ENCODE peak calls at places on chromosomes 1 and 21, in eight cellular contexts. E is NCI-H510A; H is CD8-positive, alpha-beta memory T cell; L is type B pancreatic cell; N is left ventricle myocardium inferior; B is mesothelial cell of epicardium; Z is NCI-H1105 treated with DMSO at 0.1 percent for 48 hours; U is progenitor cell of endocrine pancreas. Y is an unnamed sample.

GRCh38 chr1:111967067-111967690 is 22.3 kb downstream of the KCND3 start:
- DNase-seq in E (no peak), H (no peak), L (no peak), N (no peak), B (no peak), Z (no peak), U (no peak), Y (no peak)

GRCh38 chr1:66250483-66250882 is 283.5 kb upstream of the SGIP1 start:
- DNase-seq in E (no peak), H (no peak), L (no peak), N (no peak), B (no peak), Z (no peak), U (no peak), Y (no peak)

GRCh38 chr1:69483219-69483618 is 84.5 kb upstream of the LRRC7 start:
- DNase-seq in E (no peak), H (no peak), L (no peak), N (no peak), B (no peak), Z (no peak), U (no peak), Y (no peak)

GRCh38 chr1:61052393-61053280 is 29.7 kb upstream of the NFIA start:
- DNase-seq in E (no peak), H (no peak), L (no peak), N (no peak), B (no peak), Z (no peak), U (no peak), Y (no peak)

GRCh38 chr1:29520571-29521437 is 284.5 kb downstream of the PTPRU start:
- DNase-seq in E (no peak), H (no peak), L (peak), N (no peak), B (peak), Z (no peak), U (peak), Y (no peak)

GRCh38 chr1:61606448-61607312 is 118.3 kb downstream of the TM2D1 start:
- DNase-seq in E (no peak), H (no peak), L (no peak), N (peak), B (no peak), Z (no peak), U (no peak), Y (no peak)

GRCh38 chr21:41701749-41702148 is 65.1 kb downstream of the RIPK4 start:
- DNase-seq in E (no peak), H (no peak), L (no peak), N (no peak), B (no peak), Z (no peak), U (no peak), Y (no peak)

GRCh38 chr1:192973988-192974387 is 85.2 kb downstream of the UCHL5 start:
- DNase-seq in E (no peak), H (no peak), L (no peak), N (no peak), B (no peak), Z (peak), U (no peak), Y (no peak)

GRCh38 chr1:154999651-155000474 is 2.7 kb upstream of the ZBTB7B start:
- DNase-seq in E (no peak), H (peak), L (no peak), N (no peak), B (no peak), Z (peak), U (no peak), Y (no peak)

GRCh38 chr1:45375104-45376090 is 35.2 kb upstream of the MUTYH start:
- DNase-seq in E (no peak), H (no peak), L (no peak), N (no peak), B (no peak), Z (no peak), U (no peak), Y (no peak)

GRCh38 chr21:45870421-45870820 is 111.1 kb upstream of the COL6A1 start:
- DNase-seq in E (no peak), H (no peak), L (peak), N (no peak), B (no peak), Z (no peak), U (no peak), Y (no peak)

GRCh38 chr1:165434264-165434663 is 10.7 kb downstream of the RXRG start:
- DNase-seq in E (peak), H (no peak), L (no peak), N (no peak), B (no peak), Z (peak), U (no peak), Y (no peak)

GRCh38 chr1:228143480-228144212 is 3.6 kb downstream of the GUK1 start:
- DNase-seq in E (no peak), H (no peak), L (no peak), N (no peak), B (no peak), Z (no peak), U (no peak), Y (no peak)

GRCh38 chr1:154957258-154957657 is 1.4 kb upstream of the PBXIP1 start:
- DNase-seq in E (no peak), H (no peak), L (no peak), N (no peak), B (no peak), Z (no peak), U (no peak), Y (no peak)

GRCh38 chr1:55474168-55474786 is 259.1 kb upstream of the USP24 start:
- DNase-seq in E (no peak), H (no peak), L (no peak), N (no peak), B (no peak), Z (no peak), U (no peak), Y (no peak)

GRCh38 chr1:18302788-18303413 is 177.8 kb upstream of the KLHDC7A start:
- DNase-seq in E (no peak), H (no peak), L (no peak), N (no peak), B (no peak), Z (no peak), U (no peak), Y (no peak)

GRCh38 chr1:204529371-204529895 is 13.2 kb downstream of the MDM4 start:
- DNase-seq in E (no peak), H (no peak), L (no peak), N (no peak), B (no peak), Z (no peak), U (no peak), Y (no peak)

GRCh38 chr1:162972768-162973167 is 96.4 kb upstream of the RGS4 start:
- DNase-seq in E (no peak), H (no peak), L (no peak), N (no peak), B (no peak), Z (no peak), U (no peak), Y (no peak)

GRCh38 chr21:35540950-35541632 is 492.0 kb upstream of the RUNX1 start:
- DNase-seq in E (no peak), H (no peak), L (no peak), N (no peak), B (no peak), Z (peak), U (no peak), Y (no peak)

GRCh38 chr1:26971590-26971989 is 11.3 kb upstream of the KDF1 start:
- DNase-seq in E (no peak), H (no peak), L (no peak), N (no peak), B (no peak), Z (no peak), U (no peak), Y (no peak)

GRCh38 chr1:57850572-57850971 is 426.7 kb upstream of the DAB1 start:
- DNase-seq in E (no peak), H (no peak), L (no peak), N (no peak), B (no peak), Z (no peak), U (no peak), Y (no peak)

GRCh38 chr1:100358210-100358609 is 5.9 kb downstream of the CDC14A start:
- DNase-seq in E (no peak), H (no peak), L (no peak), N (no peak), B (no peak), Z (no peak), U (no peak), Y (no peak)

GRCh38 chr1:81801834-81802531 is 1.2 kb downstream of the ADGRL2 start:
- DNase-seq in E (peak), H (no peak), L (peak), N (peak), B (peak), Z (peak), U (peak), Y (no peak)

GRCh38 chr1:76186617-76187016 is 112.1 kb downstream of the ST6GALNAC3 start:
- DNase-seq in E (no peak), H (no peak), L (no peak), N (no peak), B (no peak), Z (no peak), U (no peak), Y (no peak)

GRCh38 chr1:155598842-155599331 is 11.1 kb upstream of the MSTO1 start:
- DNase-seq in E (no peak), H (no peak), L (no peak), N (no peak), B (no peak), Z (no peak), U (no peak), Y (no peak)

GRCh38 chr1:183569141-183569540 is 21.1 kb downstream of the NCF2 start:
- DNase-seq in E (no peak), H (no peak), L (no peak), N (no peak), B (no peak), Z (no peak), U (no peak), Y (no peak)

GRCh38 chr1:94514095-94514727 is 27.3 kb downstream of the F3 start:
- DNase-seq in E (peak), H (no peak), L (no peak), N (no peak), B (no peak), Z (peak), U (peak), Y (no peak)

GRCh38 chr1:42176902-42177519 is 12.5 kb upstream of the GUCA2A start:
- DNase-seq in E (no peak), H (no peak), L (no peak), N (no peak), B (no peak), Z (peak), U (no peak), Y (no peak)

GRCh38 chr1:30816211-30817082 is 58.9 kb upstream of the LAPTM5 start:
- DNase-seq in E (no peak), H (no peak), L (peak), N (peak), B (no peak), Z (peak), U (peak), Y (no peak)

GRCh38 chr1:40849801-40850592 is 12.2 kb downstream of the CITED4 start:
- DNase-seq in E (peak), H (peak), L (no peak), N (peak), B (peak), Z (peak), U (peak), Y (peak)

GRCh38 chr1:53091841-53092645 is 30.0 kb downstream of the PODN start:
- DNase-seq in E (no peak), H (no peak), L (no peak), N (peak), B (no peak), Z (no peak), U (no peak), Y (no peak)

Y was measured in NCI-H2107.